ENCODE peak calls at places on chromosomes 1 and 21, in ten cellular contexts. P, Y, Z, V, D, I, W, J, S and F are unnamed samples.
A peak's percentile ranks its signal among the peaks of the same experiment; 100 is the strongest.

GRCh38 chr1:4585216-4585615 is 69.2 kb upstream of the AJAP1 start:
- ATAC-seq in S (no peak), Z (peak; percentile 33), P (peak; percentile 23), J (no peak), I (no peak), D (peak; percentile 51), Y (no peak), V (no peak), W (peak; percentile 86), F (no peak)

GRCh38 chr1:216830836-216831235 is 107.6 kb upstream of the ESRRG start:
- ATAC-seq in W (no peak), S (no peak), V (no peak), Y (no peak), D (no peak), Z (no peak), P (no peak), J (no peak), I (no peak), F (no peak)

GRCh38 chr1:116769561-116769977 is 15.3 kb downstream of the CD2 start:
- ATAC-seq in J (peak; percentile 70), I (no peak), Y (peak; percentile 75), Z (peak; percentile 57), P (peak; percentile 34), V (no peak), D (peak; percentile 72), S (no peak), W (no peak), F (no peak)

GRCh38 chr1:79353224-79353623 is 346.7 kb upstream of the ADGRL4 start:
- ATAC-seq in V (peak; percentile 63), S (peak; percentile 70), Z (peak; percentile 73), Y (no peak), J (peak; percentile 68), P (peak; percentile 73), D (peak; percentile 61), I (peak; percentile 45), W (peak; percentile 71), F (no peak)

GRCh38 chr1:40844887-40845878 is 17.0 kb downstream of the CITED4 start:
- ATAC-seq in P (no peak), Z (no peak), S (no peak), I (no peak), D (no peak), V (no peak), Y (peak; percentile 53), W (no peak), J (no peak), F (no peak)

GRCh38 chr1:152497273-152497672 is 13.3 kb upstream of the LCE5A start:
- ATAC-seq in I (peak; percentile 61), D (no peak), P (no peak), Z (peak; percentile 57), V (no peak), W (peak; percentile 51), Y (no peak), J (no peak), S (no peak), F (no peak)

GRCh38 chr1:115946116-115946515 is 30.2 kb upstream of the SLC22A15 start:
- ATAC-seq in W (no peak), D (peak; percentile 90), S (no peak), P (peak; percentile 92), Y (no peak), Z (no peak), J (peak; percentile 95), I (no peak), V (no peak), F (no peak)

GRCh38 chr1:11051781-11052510 is 4.9 kb upstream of the MASP2 start:
- ATAC-seq in D (no peak), V (no peak), Z (no peak), Y (no peak), I (peak; percentile 2), J (no peak), P (no peak), S (no peak), W (peak; percentile 16), F (no peak)

GRCh38 chr1:154962795-154963330 is 1.3 kb upstream of the PYGO2 start:
- ATAC-seq in W (no peak), V (no peak), J (no peak), Z (no peak), D (no peak), Y (no peak), I (no peak), S (no peak), P (no peak), F (no peak)

GRCh38 chr1:30420519-30421050 is 302.8 kb downstream of the MATN1 start:
- ATAC-seq in Y (no peak), I (no peak), P (no peak), S (no peak), V (no peak), W (no peak), J (no peak), D (no peak), Z (no peak), F (no peak)

GRCh38 chr1:192936313-192937018 is 122.7 kb downstream of the UCHL5 start:
- ATAC-seq in Z (peak; percentile 44), J (peak; percentile 48), I (no peak), D (peak; percentile 81), V (no peak), Y (peak; percentile 61), P (peak; percentile 56), S (peak; percentile 65), W (no peak), F (no peak)

GRCh38 chr1:10556430-10557005 is 81.8 kb downstream of the PEX14 start:
- ATAC-seq in P (no peak), V (peak; percentile 73), Z (peak; percentile 24), I (peak; percentile 64), S (peak; percentile 43), D (no peak), J (no peak), Y (no peak), W (peak; percentile 48), F (no peak)

GRCh38 chr1:86389315-86389714 is 6.8 kb downstream of the ODF2L start:
- ATAC-seq in I (no peak), P (no peak), D (no peak), V (no peak), Z (no peak), J (no peak), W (no peak), Y (peak; percentile 69), S (no peak), F (no peak)

GRCh38 chr1:66311092-66311491 is 222.9 kb upstream of the SGIP1 start:
- ATAC-seq in J (no peak), W (no peak), S (no peak), V (no peak), I (no peak), Y (no peak), D (no peak), Z (no peak), P (no peak), F (no peak)

GRCh38 chr1:218266356-218266755 is 18.7 kb upstream of the RRP15 start:
- ATAC-seq in Z (no peak), V (no peak), S (no peak), Y (no peak), W (no peak), J (no peak), D (no peak), I (no peak), P (no peak), F (no peak)

DNA sequence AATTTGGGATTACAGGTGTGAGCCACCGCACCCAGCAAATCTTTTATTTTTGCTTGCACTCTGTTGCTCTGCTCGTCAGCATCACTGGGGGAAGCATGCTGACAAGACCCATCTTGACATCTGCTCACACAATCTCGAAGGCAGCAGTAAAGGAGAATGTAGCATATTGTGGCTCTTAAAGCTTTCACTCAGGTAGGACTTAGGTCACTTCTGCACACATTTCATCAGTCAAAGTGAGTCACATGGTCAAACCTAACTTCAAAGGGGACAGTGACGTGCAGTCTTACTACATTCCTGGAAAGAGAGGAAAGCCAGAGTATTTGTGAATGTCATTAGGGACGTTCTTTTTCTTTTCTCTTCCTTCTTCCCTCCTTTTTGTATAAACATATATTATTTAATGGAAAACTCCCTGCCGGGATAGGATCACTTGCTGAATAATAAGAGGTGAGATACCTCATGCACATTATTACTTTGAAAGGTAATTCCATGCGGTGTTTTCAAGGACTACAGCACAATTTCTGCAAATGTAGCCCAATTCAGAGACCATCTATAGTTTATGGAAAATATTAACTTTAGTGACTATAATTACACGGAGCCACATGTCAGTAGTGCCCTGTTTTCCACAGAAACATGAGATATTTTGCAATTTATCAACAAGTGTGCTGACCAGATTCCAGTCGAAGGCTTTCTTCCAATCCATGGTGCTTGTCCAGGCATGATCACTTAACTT is 19.3 kb upstream of the ACBD6 start:
- ATAC-seq in S (peak; percentile 80), V (no peak), J (peak; percentile 89), W (peak; percentile 83), Y (no peak), D (peak; percentile 82), I (no peak), P (peak; percentile 88), Z (peak; percentile 73), F (no peak)
- H3K27ac ChIP-seq in S (no peak overlapping the region), V (no peak overlapping the region), J (no peak overlapping the region), W (peak overlapping the region; percentile 29), Y (no peak overlapping the region), D (no peak overlapping the region), I (no peak overlapping the region), P (peak overlapping the region; percentile 14), Z (no peak overlapping the region), F (no peak overlapping the region)

GRCh38 chr1:38265293-38266196 is 219.0 kb upstream of the POU3F1 start:
- ATAC-seq in D (no peak), P (no peak), S (no peak), J (no peak), V (no peak), I (no peak), Y (no peak), W (no peak), Z (no peak), F (no peak)
- H3K36me3 ChIP-seq in D (no peaks in the 10 kb centered on the region), P (no peaks in the 10 kb centered on the region), S (no peaks in the 10 kb centered on the region), J (no peaks in the 10 kb centered on the region), V (no peaks in the 10 kb centered on the region), I (no peaks in the 10 kb centered on the region), Y (no peaks in the 10 kb centered on the region), W (no peaks in the 10 kb centered on the region), Z (no peaks in the 10 kb centered on the region), F (no peaks in the 10 kb centered on the region)

DNA sequence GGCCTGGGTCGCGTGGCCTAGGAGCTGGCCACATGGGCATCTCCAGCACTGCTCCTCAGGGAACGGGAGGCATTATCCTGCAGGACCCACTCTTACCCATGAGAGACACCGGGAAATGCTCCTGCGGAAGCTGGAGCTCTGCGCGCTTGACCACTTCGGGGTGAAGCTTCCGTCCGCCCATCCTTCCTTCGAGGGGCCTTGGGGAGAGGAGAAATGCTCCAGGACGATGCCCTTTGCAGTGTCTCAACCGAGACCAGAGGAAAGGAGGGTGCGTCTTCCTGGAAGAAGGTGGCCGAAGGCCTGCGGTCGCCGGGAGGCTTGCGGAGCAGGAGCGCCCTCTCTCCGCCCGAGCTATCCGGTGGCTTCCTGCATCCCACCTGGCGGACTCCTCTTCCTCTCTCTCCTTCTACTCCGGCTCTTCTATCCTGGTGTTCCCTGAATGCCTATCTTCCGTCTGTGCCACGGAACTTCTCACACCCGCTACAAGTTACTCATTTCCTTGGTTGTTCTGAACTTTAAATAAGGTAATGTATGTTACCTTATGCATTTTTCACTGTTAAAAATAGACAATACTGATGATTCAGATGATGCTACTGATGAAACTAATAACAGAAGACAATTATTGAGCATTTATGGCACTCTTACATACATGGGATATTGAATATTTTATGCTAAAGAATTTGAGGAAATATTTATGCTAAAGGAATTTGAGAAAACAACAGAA is 91.4 kb downstream of the PRKAB2 start:
- ATAC-seq in D (no peak), V (no peak), W (no peak), P (no peak), J (no peak), S (no peak), Y (no peak), I (no peak), Z (no peak), F (no peak)
- TF ChIP-seq CTCF in D (no peak), V (no peak), W (no peak), P (no peak), J (no peak), S (no peak), Y (no peak), I (no peak), Z (no peak), F (no peak)

GRCh38 chr21:18803624-18804023 is 400.0 kb upstream of the TMPRSS15 start:
- ATAC-seq in S (no peak), J (no peak), D (no peak), P (no peak), Y (no peak), W (no peak), I (no peak), Z (no peak), V (peak; percentile 18), F (no peak)
- H3K27ac ChIP-seq in S (no peak overlapping the region), J (no peak overlapping the region), D (no peak overlapping the region), P (no peak overlapping the region), Y (no peak overlapping the region), W (no peak overlapping the region), I (no peak overlapping the region), Z (no peak overlapping the region), V (no peak overlapping the region), F (no peak overlapping the region)